ENCODE peak calls at places on chromosomes 6 and 20, in six cellular contexts. R is esophagus squamous epithelium; O is heart left ventricle; J is CD8-positive, alpha-beta T cell; P is transverse colon; A is A549. S is an unnamed sample.

GRCh38 chr6:99613705-99614429 is 7.2 kb downstream of the PRDM13 start:
- DNase-seq in J (no peak), O (no peak), A (peak; percentile 16), P (no peak), R (no peak), S (no peak)

GRCh38 chr20:58828141-58828540 is 22.6 kb downstream of the GNAS-AS1 start:
- DNase-seq in A (no peak), J (no peak), R (no peak), P (no peak), O (no peak), S (no peak)

GRCh38 chr6:152356659-152357058 is 280.5 kb downstream of the SYNE1 start:
- DNase-seq in O (no peak), J (no peak), P (no peak), R (no peak), A (peak; percentile 34), S (peak; percentile 20)

GRCh38 chr6:149458196-149458595 is 26.6 kb downstream of the ZC3H12D start:
- DNase-seq in P (no peak), R (no peak), A (no peak), O (no peak), J (no peak), S (no peak)

GRCh38 chr6:153045271-153045670 is 42.8 kb upstream of the MTRF1L start:
- DNase-seq in R (no peak), A (no peak), O (no peak), P (no peak), J (no peak), S (no peak)

GRCh38 chr6:128605961-128606360 is 85.6 kb upstream of the PTPRK start:
- DNase-seq in R (no peak), J (no peak), O (no peak), P (no peak), A (no peak), S (no peak)

GRCh38 chr6:141309295-141309694 is 823.4 kb upstream of the GJE1 start:
- DNase-seq in A (no peak), P (no peak), R (no peak), O (no peak), J (no peak), S (no peak)

GRCh38 chr20:58131111-58131510 is 97.3 kb downstream of the ANKRD60 start:
- DNase-seq in A (no peak), P (no peak), R (no peak), J (no peak), O (no peak), S (no peak)

GRCh38 chr6:31559958-31560696 is 12.0 kb upstream of the LTA start:
- DNase-seq in J (peak; percentile 37), O (peak; percentile 80), P (peak; percentile 56), A (peak; percentile 12), R (no peak), S (no peak)

GRCh38 chr6:46400898-46401297 is 90.4 kb downstream of the RCAN2 start:
- DNase-seq in R (no peak), J (no peak), O (no peak), P (no peak), A (no peak), S (no peak)

GRCh38 chr6:150293423-150294280 is 75.2 kb upstream of the IYD start:
- DNase-seq in R (no peak), A (peak; percentile 26), P (no peak), J (no peak), O (no peak), S (no peak)

GRCh38 chr20:25509084-25509483 is 76.2 kb downstream of the NINL start:
- DNase-seq in R (no peak), P (no peak), A (no peak), J (no peak), O (no peak), S (no peak)

GRCh38 chr6:4066029-4066755 is 12.7 kb downstream of the FAM217A start:
- DNase-seq in A (no peak), O (no peak), P (no peak), J (no peak), R (no peak), S (no peak)

GRCh38 chr20:12152996-12153395 is 235.3 kb downstream of the BTBD3 start:
- DNase-seq in P (no peak), A (no peak), O (no peak), J (no peak), R (no peak), S (no peak)

GRCh38 chr20:58893355-58894151 is 41.0 kb downstream of the GNAS start:
- DNase-seq in O (no peak), A (no peak), P (no peak), R (no peak), J (no peak), S (no peak)

GRCh38 chr6:6024220-6024619 is 17.5 kb upstream of the NRN1 start:
- DNase-seq in O (no peak), R (no peak), J (no peak), P (no peak), A (no peak), S (no peak)

GRCh38 chr20:62815066-62815991 is 1.5 kb upstream of the COL9A3 start:
- DNase-seq in R (no peak), J (no peak), A (no peak), P (no peak), O (no peak), S (no peak)

GRCh38 chr6:112780498-112781096 is 433.5 kb downstream of the RFPL4B start:
- DNase-seq in R (no peak), J (no peak), O (peak; percentile 75), P (peak; percentile 78), A (peak; percentile 71), S (peak; percentile 60)

GRCh38 chr20:24989162-24989561 is 3.4 kb downstream of the APMAP start:
- DNase-seq in A (no peak), O (peak; percentile 3), R (no peak), J (no peak), P (no peak), S (no peak)

GRCh38 chr6:161651949-161652348 is 378.1 kb upstream of the AGPAT4 start:
- DNase-seq in R (no peak), J (no peak), A (no peak), P (no peak), O (no peak), S (no peak)

GRCh38 chr6:54308677-54309315 is 555 bp downstream of the TINAG start:
- DNase-seq in R (no peak), A (no peak), O (no peak), P (no peak), J (no peak), S (no peak)
- H3K4me3 ChIP-seq in R (no peak overlapping the region), A (no peak overlapping the region), O (no peak overlapping the region), P (peak overlapping the region; percentile 46), J (no peak overlapping the region), S (no peak overlapping the region)

DNA sequence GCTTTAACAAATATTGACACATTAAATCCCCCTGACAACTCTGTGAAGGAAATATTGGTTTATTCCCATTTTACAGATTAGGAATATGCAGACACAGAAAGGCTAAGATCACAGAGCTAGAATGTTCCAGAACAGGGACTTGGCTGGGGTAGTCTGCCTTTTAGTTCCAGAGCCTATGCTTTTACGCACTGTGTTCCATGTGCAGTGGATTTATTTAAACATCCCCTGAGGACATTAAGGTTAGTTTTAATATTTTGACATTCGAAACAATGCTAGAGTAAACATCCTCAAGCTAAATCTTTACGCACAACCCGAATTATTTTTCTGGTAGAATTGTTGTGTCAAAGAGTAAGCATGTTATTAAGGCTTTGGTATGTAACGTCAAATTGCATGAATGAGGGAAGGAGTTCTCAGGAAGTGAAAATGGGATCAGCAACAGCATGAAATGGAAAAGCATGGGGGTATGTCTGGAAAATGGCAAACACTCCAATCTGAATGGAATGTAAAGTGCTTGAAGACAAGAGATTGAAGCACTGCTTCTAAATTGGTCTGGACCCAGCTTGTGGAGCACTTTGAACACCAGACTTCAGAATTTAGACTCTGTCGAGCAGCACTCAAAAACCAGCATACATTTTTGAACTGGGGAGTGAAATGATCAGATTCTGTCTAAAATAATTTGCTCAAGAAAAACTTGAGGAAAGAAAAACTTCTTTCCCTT is 429.9 kb downstream of the CD83 start:
- DNase-seq in O (no peak), A (no peak), J (no peak), R (no peak), P (no peak), S (no peak)
- H3K9me3 ChIP-seq in O (no peaks in the 10 kb centered on the region), A (no peaks in the 10 kb centered on the region), J (no peaks in the 10 kb centered on the region), R (no peaks in the 10 kb centered on the region), P (no peaks in the 10 kb centered on the region), S (no peaks in the 10 kb centered on the region)

DNA sequence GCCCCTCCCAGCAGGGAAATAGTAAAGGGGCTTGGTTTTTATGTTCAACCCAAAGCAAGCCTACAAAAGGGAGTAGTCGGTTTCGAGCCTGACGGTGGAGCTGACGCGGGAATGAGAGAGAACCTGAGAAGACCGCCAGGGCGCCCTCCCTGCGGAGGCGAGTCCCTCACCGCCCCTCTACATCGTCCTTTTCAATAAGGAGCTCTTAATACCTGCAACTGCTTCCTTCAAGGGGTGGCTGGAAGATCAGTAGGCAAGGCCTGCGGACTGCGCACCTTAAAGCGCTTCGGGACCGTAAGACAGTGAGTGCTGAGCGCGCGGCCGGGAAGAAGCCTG is 709 bp upstream of the ZNF76 start:
- DNase-seq in O (no peak), P (no peak), R (no peak), A (no peak), J (no peak), S (no peak)
- H3K4me1 ChIP-seq in O (peaks cover 38% of the 10 kb centered on the region), P (peaks cover 5% of the 10 kb centered on the region), R (no peaks in the 10 kb centered on the region), A (peaks cover 21% of the 10 kb centered on the region), J (peaks cover 36% of the 10 kb centered on the region), S (no peaks in the 10 kb centered on the region)

GRCh38 chr6:25306379-25306778 is 27.2 kb downstream of the CARMIL1 start:
- DNase-seq in J (no peak), O (no peak), R (no peak), A (no peak), P (no peak), S (no peak)
- H3K4me3 ChIP-seq in J (no peak overlapping the region), O (no peak overlapping the region), R (no peak overlapping the region), A (no peak overlapping the region), P (no peak overlapping the region), S (no peak overlapping the region)

GRCh38 chr6:79969784-79970183 is 22.4 kb upstream of the ELOVL4 start:
- DNase-seq in R (no peak), A (no peak), J (no peak), P (no peak), O (no peak), S (no peak)

GRCh38 chr6:79967178-79967577 is 19.8 kb upstream of the ELOVL4 start:
- DNase-seq in P (no peak), O (no peak), J (no peak), A (no peak), R (no peak), S (no peak)

GRCh38 chr6:79971195-79971594 is 23.8 kb upstream of the ELOVL4 start:
- DNase-seq in O (no peak), J (no peak), P (no peak), A (no peak), R (no peak), S (no peak)
- H3K9me3 ChIP-seq in O (no peaks in the 10 kb centered on the region), J (no peaks in the 10 kb centered on the region), P (peaks cover 5% of the 10 kb centered on the region), A (no peaks in the 10 kb centered on the region), R (no peaks in the 10 kb centered on the region), S (no peaks in the 10 kb centered on the region)

S was measured in iPS DF 6.9.